ENCODE peak calls at places on chromosomes 12 and 14, in six cellular contexts. E is heart left ventricle, J is prostate gland, V is Peyer's patch, R is IMR-90, T is ovary. U is an unnamed sample.

GRCh38 chr12:105418232-105418631 is 87.7 kb downstream of the C12orf75 start:
- DNase-seq in E (no peak), J (no peak), V (no peak), R (peak), T (no peak), U (no peak)

GRCh38 chr14:23984891-23985607 is 3.7 kb upstream of the DHRS4L2 start:
- DNase-seq in E (no peak), J (no peak), V (no peak), R (peak), T (no peak), U (no peak)

GRCh38 chr14:51602176-51602759 is 49.4 kb upstream of the FRMD6 start:
- DNase-seq in E (no peak), J (no peak), V (no peak), R (peak), T (no peak), U (no peak)

GRCh38 chr14:42884100-42884499 is 1277.4 kb downstream of the LRFN5 start:
- DNase-seq in E (no peak), J (no peak), V (no peak), R (peak), T (no peak), U (no peak)

GRCh38 chr12:23039834-23040233 is 414.9 kb downstream of the ETNK1 start:
- DNase-seq in E (no peak), J (no peak), V (no peak), R (peak), T (no peak), U (no peak)

GRCh38 chr12:5200276-5201087 is 156.8 kb downstream of the KCNA5 start:
- DNase-seq in E (peak), J (peak), V (no peak), R (peak), T (no peak), U (peak)

GRCh38 chr14:79018846-79019245 is 848.7 kb downstream of the NRXN3 start:
- DNase-seq in E (no peak), J (no peak), V (no peak), R (peak), T (no peak), U (no peak)

GRCh38 chr14:72303930-72304329 is 371.7 kb downstream of the RGS6 start:
- DNase-seq in E (no peak), J (no peak), V (no peak), R (no peak), T (no peak), U (no peak)

GRCh38 chr14:67464377-67464776 is 24.1 kb downstream of the TMEM229B start:
- DNase-seq in E (no peak), J (no peak), V (no peak), R (no peak), T (no peak), U (no peak)

GRCh38 chr12:19031032-19031431 is 98.5 kb upstream of the PLEKHA5 start:
- DNase-seq in E (no peak), J (no peak), V (no peak), R (peak), T (no peak), U (no peak)

GRCh38 chr14:67573268-67574010 is 26.6 kb downstream of the PIGH start:
- DNase-seq in E (no peak), J (no peak), V (no peak), R (no peak), T (no peak), U (no peak)

DNA sequence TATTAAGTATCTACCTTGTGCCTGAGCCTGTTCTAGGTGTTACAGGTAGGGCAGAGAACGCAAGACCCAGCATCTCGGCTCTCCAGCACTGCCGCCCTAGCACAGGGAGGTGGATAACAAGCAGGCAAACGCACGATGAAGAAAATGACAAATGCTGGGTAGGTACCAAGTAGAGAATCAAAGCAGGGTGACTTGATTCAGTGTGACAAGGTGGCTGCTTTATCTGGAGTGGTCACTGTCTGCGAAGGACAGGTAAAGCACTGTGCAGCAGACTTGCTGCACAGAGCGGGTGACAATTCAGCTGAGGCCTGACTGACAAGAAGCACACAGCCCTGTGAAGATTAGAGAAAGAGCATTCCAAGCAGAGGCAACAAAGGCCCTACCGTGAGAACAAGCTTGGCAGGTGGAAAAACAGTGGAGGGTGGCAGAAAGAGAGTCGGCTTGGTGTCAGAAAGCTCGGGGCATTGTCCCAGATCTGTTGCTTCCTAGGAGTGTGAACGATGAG is 12.9 kb downstream of the PRKCH start:
- DNase-seq in E (no peak), J (no peak), V (no peak), R (no peak), T (no peak), U (no peak)
- H3K27ac ChIP-seq in E (peak), J (no peak), V (peak), R (no peak), T (no peak), U (peak)

DNA sequence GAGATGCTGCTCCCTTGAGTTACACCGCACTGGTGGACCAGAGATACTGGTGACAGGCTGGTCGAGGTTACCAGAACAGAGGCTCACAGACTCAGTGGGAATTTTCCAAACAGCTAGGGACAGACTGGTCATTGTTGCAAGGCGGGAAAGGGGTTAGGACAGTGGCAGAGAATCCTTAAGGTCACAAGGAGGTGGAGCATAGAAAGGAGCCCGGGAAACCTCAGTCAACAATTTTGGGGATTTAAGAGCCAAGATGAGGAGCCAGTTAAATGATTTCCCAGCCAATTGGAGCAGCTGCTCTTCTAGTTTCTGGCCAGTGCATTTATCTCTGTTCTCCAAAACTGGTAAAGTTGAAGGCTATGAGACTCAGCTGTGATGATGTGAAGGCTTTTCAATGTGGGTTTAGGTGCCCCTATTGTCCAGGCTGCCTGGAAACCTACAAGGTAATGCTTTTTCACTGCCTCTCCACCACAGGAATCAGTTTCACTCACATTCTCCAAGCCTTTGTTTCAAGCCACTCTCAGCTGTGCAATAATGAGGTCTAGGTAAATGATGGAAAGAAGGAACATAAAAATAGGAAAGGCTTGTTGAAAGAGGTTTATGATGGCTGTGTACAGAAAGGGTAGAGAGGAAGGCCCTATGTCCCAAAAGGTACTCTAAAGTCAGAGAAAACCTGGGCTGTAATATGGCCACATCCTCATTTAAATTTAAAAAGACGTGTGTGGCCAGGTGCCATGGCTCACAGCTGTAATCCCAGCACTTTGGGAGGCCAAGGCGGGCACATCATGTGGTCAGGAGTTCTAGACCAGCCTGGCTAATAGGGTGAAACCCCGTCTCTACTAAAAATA is 7.0 kb upstream of the TNS2 start:
- DNase-seq in E (no peak), J (no peak), V (no peak), R (no peak), T (no peak), U (no peak)
- TF ChIP-seq POLR2A in E (no peak), J (no peak), V (no peak), R (no peak), T (no peak), U (no peak)

DNA sequence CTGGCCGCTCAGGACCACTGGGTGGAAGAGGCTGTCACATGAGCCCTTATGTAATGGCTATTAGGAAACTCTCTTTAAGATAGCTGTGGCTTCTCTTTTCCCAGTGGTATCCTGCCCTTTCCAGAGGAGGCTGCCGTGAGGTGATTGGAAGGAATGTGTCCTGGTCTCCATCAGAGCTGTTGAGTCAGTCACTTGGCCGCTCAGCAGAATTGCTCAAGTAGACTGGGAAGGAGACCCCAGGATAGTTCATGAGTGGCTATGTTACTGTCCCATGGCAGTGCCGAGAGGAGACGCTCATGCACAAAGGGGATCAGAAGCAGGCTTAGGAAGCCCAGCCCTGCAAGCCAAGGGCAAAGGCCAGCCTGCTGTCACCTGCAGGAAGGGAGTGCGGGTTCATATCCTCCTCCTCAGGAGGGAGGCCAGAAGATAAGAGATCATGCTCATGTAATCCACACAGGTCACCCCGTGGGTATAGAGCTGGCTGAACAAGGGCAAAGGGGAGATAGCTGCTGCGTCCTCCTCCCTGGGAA is 136.9 kb upstream of the MAX start:
- DNase-seq in E (no peak), J (no peak), V (no peak), R (peak), T (no peak), U (no peak)
- H3K27ac ChIP-seq in E (no peak), J (no peak), V (peak), R (peak), T (no peak), U (no peak)

GRCh38 chr12:108571604-108572165 is 9.3 kb downstream of the ISCU start:
- DNase-seq in E (no peak), J (no peak), V (peak), R (no peak), T (no peak), U (no peak)
- TF ChIP-seq POLR2A in E (no peak), J (no peak), V (no peak), R (no peak), T (no peak), U (no peak)

U was measured in uterus.